ENCODE peak calls at places on chromosomes 12 and 14, in four cellular contexts. Y is HepG2, Q is GM12878, B is K562. W is an unnamed sample.

GRCh38 chr12:46893429-46893828 is 67.6 kb upstream of the SLC38A4 start:
- DNase-seq in Q (no peak), Y (no peak), B (no peak), W (no peak)

GRCh38 chr12:48659863-48660262 is 22.2 kb downstream of the KANSL2 start:
- DNase-seq in Y (no peak), B (no peak), Q (no peak), W (no peak)

GRCh38 chr12:15924956-15925355 is 13.8 kb downstream of the DERA start:
- DNase-seq in B (no peak), Y (no peak), Q (no peak), W (no peak)

GRCh38 chr14:92922155-92922735 is 705 bp upstream of the CHGA start:
- DNase-seq in Y (no peak), B (no peak), Q (no peak), W (peak)

GRCh38 chr14:31819281-31819680 is 257.8 kb upstream of the ARHGAP5 start:
- DNase-seq in Q (no peak), B (no peak), Y (no peak), W (no peak)

GRCh38 chr12:28340261-28340660 is 150.0 kb downstream of the CCDC91 start:
- DNase-seq in Y (no peak), B (no peak), Q (no peak), W (no peak)

GRCh38 chr12:56198836-56199235 is 9.6 kb upstream of the SMARCC2 start:
- DNase-seq in B (no peak), Y (no peak), Q (no peak), W (no peak)

GRCh38 chr14:73743431-73743931 is 29.3 kb upstream of the PNMA1 start:
- DNase-seq in Q (no peak), B (no peak), Y (no peak), W (no peak)

GRCh38 chr12:42483534-42483857 is 106.0 kb downstream of the PRICKLE1 start:
- DNase-seq in B (peak), Q (no peak), Y (no peak), W (no peak)

GRCh38 chr14:31388687-31389413 is 31.5 kb downstream of the HEATR5A start:
- DNase-seq in B (no peak), Q (no peak), Y (no peak), W (no peak)

GRCh38 chr12:53048033-53048779 is 1.7 kb upstream of the TNS2 start:
- DNase-seq in Y (peak), B (no peak), Q (no peak), W (peak)

GRCh38 chr14:105192866-105193731 is 12.0 kb upstream of the NUDT14 start:
- DNase-seq in B (no peak), Y (no peak), Q (no peak), W (no peak)

GRCh38 chr14:102252834-102253801 is 51.8 kb downstream of the MOK start:
- DNase-seq in Y (no peak), B (no peak), Q (no peak), W (no peak)

GRCh38 chr12:26744697-26745440 is 88.1 kb downstream of the ITPR2 start:
- DNase-seq in Y (peak), B (no peak), Q (no peak), W (no peak)

GRCh38 chr12:23083267-23083666 is 458.3 kb downstream of the ETNK1 start:
- DNase-seq in Q (no peak), B (no peak), Y (no peak), W (peak)

GRCh38 chr12:118102070-118102469 is 1.7 kb downstream of the VSIG10 start:
- DNase-seq in Q (no peak), B (no peak), Y (peak), W (peak)

GRCh38 chr12:12992418-12993175 is 7.5 kb downstream of the HEBP1 start:
- DNase-seq in B (no peak), Y (peak), Q (no peak), W (peak)

GRCh38 chr14:80390911-80391310 is 179.6 kb upstream of the DIO2 start:
- DNase-seq in B (no peak), Q (no peak), Y (no peak), W (peak)

GRCh38 chr14:102928412-102929348 is 6.2 kb downstream of the AMN start:
- DNase-seq in B (no peak), Y (no peak), Q (no peak), W (no peak)

GRCh38 chr14:25048170-25049126 is 1.5 kb downstream of the STXBP6 start:
- DNase-seq in Y (no peak), Q (no peak), B (peak), W (no peak)

GRCh38 chr12:27525373-27525772 is 1.4 kb downstream of the PPFIBP1 start:
- DNase-seq in Y (no peak), Q (no peak), B (no peak), W (peak)

GRCh38 chr14:23294734-23295561 is 7.7 kb downstream of the PPP1R3E start:
- DNase-seq in Y (peak), B (peak), Q (no peak), W (no peak)

GRCh38 chr14:104979758-104980591 is 1.8 kb upstream of the AHNAK2 start:
- DNase-seq in Q (no peak), Y (no peak), B (no peak), W (peak)

GRCh38 chr12:130872179-130873096 is 572 bp downstream of the RAN start:
- DNase-seq in Q (no peak), B (peak), Y (no peak), W (peak)

GRCh38 chr12:125493704-125494308 is 428.6 kb downstream of the AACS start:
- DNase-seq in Q (no peak), Y (no peak), B (no peak), W (no peak)

GRCh38 chr12:49369723-49370145 is 2.5 kb downstream of the SPATS2 start:
- DNase-seq in Q (peak), Y (peak), B (peak), W (peak)

GRCh38 chr14:37650356-37651037 is 55.1 kb downstream of the TTC6 start:
- DNase-seq in Q (no peak), Y (peak), B (no peak), W (no peak)

GRCh38 chr14:22393796-22394195 is 195.2 kb downstream of the DAD1 start:
- DNase-seq in Q (no peak), Y (no peak), B (no peak), W (no peak)

GRCh38 chr14:66709292-66709691 is 201.3 kb downstream of the GPHN start:
- DNase-seq in B (no peak), Q (no peak), Y (peak), W (no peak)

DNA sequence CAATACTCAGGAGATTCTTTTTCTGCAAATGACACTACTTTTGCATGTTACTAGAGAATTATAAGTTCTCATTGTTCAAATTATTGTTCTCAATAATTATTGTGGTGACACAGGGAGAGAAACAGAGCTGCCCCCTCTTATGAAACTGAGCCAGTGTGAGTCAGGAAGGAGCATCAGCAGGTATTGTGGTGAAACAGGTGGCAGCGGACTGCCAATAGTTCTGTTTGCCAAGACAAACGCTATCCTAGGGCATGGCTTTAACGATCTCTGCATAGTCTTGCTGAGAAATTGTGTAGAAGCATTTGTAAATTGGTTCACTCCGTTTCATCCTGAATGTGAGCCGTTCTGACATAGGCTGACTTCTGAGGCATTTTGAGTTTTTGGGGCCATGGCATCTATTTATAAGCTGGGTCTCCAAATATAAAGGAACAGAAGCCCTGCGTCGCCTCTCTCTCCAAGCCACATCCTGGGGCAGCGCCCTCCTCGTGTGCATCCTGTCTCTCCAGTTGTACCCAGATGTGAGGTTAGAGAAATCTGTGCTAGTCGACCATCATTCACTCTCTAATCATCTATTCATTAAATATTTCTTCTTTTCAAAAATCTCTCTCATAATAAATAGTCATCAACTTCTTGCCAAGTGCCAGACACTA is 15.8 kb upstream of the PPP4R4 start:
- DNase-seq in Y (no peak), Q (no peak), B (no peak), W (no peak)
- TF ChIP-seq MAX in Y (no peak), Q (no peak), B (no peak), W (no peak)

GRCh38 chr12:40253936-40254335 is 29.1 kb downstream of the LRRK2 start:
- DNase-seq in B (no peak), Q (no peak), Y (no peak), W (no peak)
- TF ChIP-seq JUNB in B (no peak), Q (no peak), Y (no peak), W (no peak)

DNA sequence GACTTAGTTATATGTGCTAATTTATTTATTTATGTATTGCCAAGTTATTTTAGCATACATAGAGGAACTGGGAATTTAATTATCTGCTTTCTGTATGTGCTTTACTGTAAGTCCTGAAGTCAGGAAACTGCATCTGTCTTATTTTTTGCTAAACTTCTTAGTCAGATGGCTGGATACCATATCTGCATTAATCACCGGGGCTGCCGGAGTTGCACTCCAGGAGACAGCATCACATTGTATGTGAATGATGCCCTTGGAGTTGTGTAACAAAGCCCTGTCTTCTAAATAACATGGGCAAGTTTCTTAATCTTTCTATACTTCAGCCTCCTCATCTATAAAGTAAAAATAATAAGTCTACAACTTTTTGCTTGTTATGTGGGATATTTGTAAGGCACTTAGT is 96.3 kb downstream of the MON2 start:
- DNase-seq in B (no peak), Q (no peak), Y (no peak), W (no peak)
- TF ChIP-seq MAX in B (no peak), Q (no peak), Y (no peak), W (no peak)

DNA sequence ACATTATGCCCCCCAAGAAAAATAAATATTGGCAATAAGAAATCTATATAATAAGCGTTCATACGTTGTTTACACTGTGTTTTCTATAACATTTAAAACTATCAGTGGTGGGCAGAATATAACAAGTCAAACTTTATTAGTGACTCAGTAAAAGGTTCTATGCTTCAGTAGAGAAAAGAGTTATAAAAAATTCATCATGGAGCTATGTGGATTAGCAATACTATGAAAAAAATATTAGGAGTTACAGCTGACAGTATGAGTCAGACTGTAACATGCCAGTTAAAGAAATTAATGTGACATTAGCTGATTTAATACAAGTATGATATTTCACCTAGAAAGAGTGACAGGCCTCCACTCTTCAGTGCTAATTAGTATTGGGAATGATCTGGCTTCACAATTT is 125.1 kb upstream of the GARIN6 start:
- DNase-seq in B (no peak), Y (no peak), Q (no peak), W (no peak)
- TF ChIP-seq JUNB in B (no peak), Y (no peak), Q (no peak), W (no peak)

W was measured in A549.